ENCODE peak calls at places on chromosomes 2 and 18, in five cellular contexts. One of them, this sample, is unnamed.

GRCh38 chr2:44578401-44579135 is 216.8 kb downstream of the CAMKMT start:
- DNase-seq in WERI-Rb-1: no peak
- DNase-seq in fibroblast of the aortic adventitia: peak
- DNase-seq in CD8-positive, alpha-beta T cell: no peak
- DNase-seq in PC-9: peak
- DNase-seq in this sample: no peak

GRCh38 chr18:47254341-47254939 is 3.0 kb upstream of the SKOR2 start:
- DNase-seq in WERI-Rb-1: no peak
- DNase-seq in fibroblast of the aortic adventitia: peak
- DNase-seq in CD8-positive, alpha-beta T cell: no peak
- DNase-seq in PC-9: no peak
- DNase-seq in this sample: peak

GRCh38 chr18:78884502-78884901 is 95.1 kb upstream of the SALL3 start:
- DNase-seq in WERI-Rb-1: no peak
- DNase-seq in fibroblast of the aortic adventitia: no peak
- DNase-seq in CD8-positive, alpha-beta T cell: no peak
- DNase-seq in PC-9: no peak
- DNase-seq in this sample: no peak

GRCh38 chr2:240326886-240327285 is 108.6 kb upstream of the GPC1 start:
- DNase-seq in WERI-Rb-1: no peak
- DNase-seq in fibroblast of the aortic adventitia: no peak
- DNase-seq in CD8-positive, alpha-beta T cell: no peak
- DNase-seq in PC-9: no peak
- DNase-seq in this sample: no peak

GRCh38 chr2:53631313-53632125 is 136.1 kb upstream of the CHAC2 start:
- DNase-seq in WERI-Rb-1: no peak
- DNase-seq in fibroblast of the aortic adventitia: no peak
- DNase-seq in CD8-positive, alpha-beta T cell: no peak
- DNase-seq in PC-9: no peak
- DNase-seq in this sample: no peak

GRCh38 chr18:76678248-76678647 is 144.1 kb upstream of the ZNF236 start:
- DNase-seq in WERI-Rb-1: no peak
- DNase-seq in fibroblast of the aortic adventitia: no peak
- DNase-seq in CD8-positive, alpha-beta T cell: no peak
- DNase-seq in PC-9: no peak
- DNase-seq in this sample: no peak

GRCh38 chr2:124816007-124816406 is 790.9 kb downstream of the CNTNAP5 start:
- DNase-seq in WERI-Rb-1: no peak
- DNase-seq in fibroblast of the aortic adventitia: no peak
- DNase-seq in CD8-positive, alpha-beta T cell: no peak
- DNase-seq in PC-9: no peak
- DNase-seq in this sample: no peak

GRCh38 chr2:19474128-19474527 is 115.7 kb upstream of the OSR1 start:
- DNase-seq in WERI-Rb-1: no peak
- DNase-seq in fibroblast of the aortic adventitia: no peak
- DNase-seq in CD8-positive, alpha-beta T cell: peak
- DNase-seq in PC-9: no peak
- DNase-seq in this sample: no peak

GRCh38 chr2:228869601-228870264 is 401.4 kb downstream of the PID1 start:
- DNase-seq in WERI-Rb-1: no peak
- DNase-seq in fibroblast of the aortic adventitia: no peak
- DNase-seq in CD8-positive, alpha-beta T cell: no peak
- DNase-seq in PC-9: no peak
- DNase-seq in this sample: no peak

GRCh38 chr2:121388371-121388770 is 103.4 kb upstream of the TFCP2L1 start:
- DNase-seq in WERI-Rb-1: no peak
- DNase-seq in fibroblast of the aortic adventitia: no peak
- DNase-seq in CD8-positive, alpha-beta T cell: no peak
- DNase-seq in PC-9: no peak
- DNase-seq in this sample: no peak

GRCh38 chr2:124112966-124113365 is 87.9 kb downstream of the CNTNAP5 start:
- DNase-seq in WERI-Rb-1: no peak
- DNase-seq in fibroblast of the aortic adventitia: peak
- DNase-seq in CD8-positive, alpha-beta T cell: no peak
- DNase-seq in PC-9: no peak
- DNase-seq in this sample: no peak

GRCh38 chr2:11556101-11556806 is 22.4 kb downstream of the GREB1 start:
- DNase-seq in WERI-Rb-1: no peak
- DNase-seq in fibroblast of the aortic adventitia: no peak
- DNase-seq in CD8-positive, alpha-beta T cell: no peak
- DNase-seq in PC-9: no peak
- DNase-seq in this sample: no peak

GRCh38 chr2:21033237-21034155 is 10.4 kb downstream of the APOB start:
- DNase-seq in WERI-Rb-1: no peak
- DNase-seq in fibroblast of the aortic adventitia: no peak
- DNase-seq in CD8-positive, alpha-beta T cell: no peak
- DNase-seq in PC-9: peak
- DNase-seq in this sample: no peak

GRCh38 chr2:239691720-239692119 is 290.9 kb upstream of the HDAC4 start:
- DNase-seq in WERI-Rb-1: no peak
- DNase-seq in fibroblast of the aortic adventitia: no peak
- DNase-seq in CD8-positive, alpha-beta T cell: no peak
- DNase-seq in PC-9: no peak
- DNase-seq in this sample: no peak

GRCh38 chr2:121220995-121221394 is 64.0 kb downstream of the TFCP2L1 start:
- DNase-seq in WERI-Rb-1: no peak
- DNase-seq in fibroblast of the aortic adventitia: no peak
- DNase-seq in CD8-positive, alpha-beta T cell: no peak
- DNase-seq in PC-9: peak
- DNase-seq in this sample: peak

GRCh38 chr2:191679818-191680600 is 2.1 kb downstream of the NABP1 start:
- DNase-seq in WERI-Rb-1: no peak
- DNase-seq in fibroblast of the aortic adventitia: peak
- DNase-seq in CD8-positive, alpha-beta T cell: no peak
- DNase-seq in PC-9: peak
- DNase-seq in this sample: peak

GRCh38 chr2:230830428-230830827 is 34.3 kb upstream of the ITM2C start:
- DNase-seq in WERI-Rb-1: no peak
- DNase-seq in fibroblast of the aortic adventitia: no peak
- DNase-seq in CD8-positive, alpha-beta T cell: no peak
- DNase-seq in PC-9: no peak
- DNase-seq in this sample: no peak

GRCh38 chr2:1511455-1511854 is 98.2 kb downstream of the TPO start:
- DNase-seq in WERI-Rb-1: no peak
- DNase-seq in fibroblast of the aortic adventitia: no peak
- DNase-seq in CD8-positive, alpha-beta T cell: no peak
- DNase-seq in PC-9: no peak
- DNase-seq in this sample: no peak

GRCh38 chr2:223203971-223204370 is 152.0 kb downstream of the KCNE4 start:
- DNase-seq in WERI-Rb-1: no peak
- DNase-seq in fibroblast of the aortic adventitia: peak
- DNase-seq in CD8-positive, alpha-beta T cell: no peak
- DNase-seq in PC-9: no peak
- DNase-seq in this sample: no peak

GRCh38 chr2:241074065-241074818 is 27.8 kb downstream of the MTERF4 start:
- DNase-seq in WERI-Rb-1: no peak
- DNase-seq in fibroblast of the aortic adventitia: no peak
- DNase-seq in CD8-positive, alpha-beta T cell: no peak
- DNase-seq in PC-9: no peak
- DNase-seq in this sample: no peak

GRCh38 chr2:7053650-7054262 is 136.5 kb downstream of the RNF144A start:
- DNase-seq in WERI-Rb-1: peak
- DNase-seq in fibroblast of the aortic adventitia: no peak
- DNase-seq in CD8-positive, alpha-beta T cell: no peak
- DNase-seq in PC-9: no peak
- DNase-seq in this sample: no peak

GRCh38 chr2:200353873-200354272 is 47.4 kb downstream of the SPATS2L start:
- DNase-seq in WERI-Rb-1: no peak
- DNase-seq in fibroblast of the aortic adventitia: no peak
- DNase-seq in CD8-positive, alpha-beta T cell: no peak
- DNase-seq in PC-9: no peak
- DNase-seq in this sample: no peak

GRCh38 chr2:217183471-217183870 is 323.6 kb upstream of the TNP1 start:
- DNase-seq in WERI-Rb-1: no peak
- DNase-seq in fibroblast of the aortic adventitia: no peak
- DNase-seq in CD8-positive, alpha-beta T cell: no peak
- DNase-seq in PC-9: no peak
- DNase-seq in this sample: no peak

GRCh38 chr2:160227252-160227651 is 27.2 kb upstream of the ITGB6 start:
- DNase-seq in WERI-Rb-1: no peak
- DNase-seq in fibroblast of the aortic adventitia: peak
- DNase-seq in CD8-positive, alpha-beta T cell: no peak
- DNase-seq in PC-9: peak
- DNase-seq in this sample: no peak

GRCh38 chr18:13604751-13605150 is 121.6 kb downstream of the FAM210A start:
- DNase-seq in WERI-Rb-1: no peak
- DNase-seq in fibroblast of the aortic adventitia: no peak
- DNase-seq in CD8-positive, alpha-beta T cell: no peak
- DNase-seq in PC-9: no peak
- DNase-seq in this sample: no peak

GRCh38 chr2:35428548-35428947 is 927.0 kb upstream of the CRIM1 start:
- DNase-seq in WERI-Rb-1: peak
- DNase-seq in fibroblast of the aortic adventitia: no peak
- DNase-seq in CD8-positive, alpha-beta T cell: no peak
- DNase-seq in PC-9: no peak
- DNase-seq in this sample: peak

GRCh38 chr2:33158482-33159003 is 211.8 kb downstream of the LTBP1 start:
- DNase-seq in WERI-Rb-1: no peak
- DNase-seq in fibroblast of the aortic adventitia: peak
- DNase-seq in CD8-positive, alpha-beta T cell: no peak
- DNase-seq in PC-9: peak
- DNase-seq in this sample: no peak

GRCh38 chr2:20916604-20917286 is 93.8 kb upstream of the LDAH start:
- DNase-seq in WERI-Rb-1: no peak
- DNase-seq in fibroblast of the aortic adventitia: peak
- DNase-seq in CD8-positive, alpha-beta T cell: no peak
- DNase-seq in PC-9: no peak
- DNase-seq in this sample: peak

GRCh38 chr2:241734467-241735208 is at the start of gene D2HGDH:
- DNase-seq in WERI-Rb-1: peak
- DNase-seq in fibroblast of the aortic adventitia: peak
- DNase-seq in CD8-positive, alpha-beta T cell: peak
- DNase-seq in PC-9: peak
- DNase-seq in this sample: peak

GRCh38 chr2:45834858-45835257 is 183.4 kb downstream of the PRKCE start:
- DNase-seq in WERI-Rb-1: no peak
- DNase-seq in fibroblast of the aortic adventitia: no peak
- DNase-seq in CD8-positive, alpha-beta T cell: no peak
- DNase-seq in PC-9: no peak
- DNase-seq in this sample: no peak

GRCh38 chr2:229456091-229456490 is 185.0 kb upstream of the PID1 start:
- DNase-seq in WERI-Rb-1: no peak
- DNase-seq in fibroblast of the aortic adventitia: no peak
- DNase-seq in CD8-positive, alpha-beta T cell: no peak
- DNase-seq in PC-9: no peak
- DNase-seq in this sample: no peak

GRCh38 chr2:240571314-240571973 is 3.2 kb downstream of the RNPEPL1 start:
- DNase-seq in WERI-Rb-1: no peak
- DNase-seq in fibroblast of the aortic adventitia: no peak
- DNase-seq in CD8-positive, alpha-beta T cell: no peak
- DNase-seq in PC-9: no peak
- DNase-seq in this sample: no peak

GRCh38 chr18:60466671-60467070 is 94.1 kb upstream of the MC4R start:
- DNase-seq in WERI-Rb-1: no peak
- DNase-seq in fibroblast of the aortic adventitia: peak
- DNase-seq in CD8-positive, alpha-beta T cell: no peak
- DNase-seq in PC-9: no peak
- DNase-seq in this sample: no peak

GRCh38 chr2:138003411-138003810 is 39.1 kb downstream of the HNMT start:
- DNase-seq in WERI-Rb-1: no peak
- DNase-seq in fibroblast of the aortic adventitia: peak
- DNase-seq in CD8-positive, alpha-beta T cell: no peak
- DNase-seq in PC-9: no peak
- DNase-seq in this sample: no peak

GRCh38 chr2:159615936-159616733 is at the start of gene BAZ2B:
- DNase-seq in WERI-Rb-1: peak
- DNase-seq in fibroblast of the aortic adventitia: peak
- DNase-seq in CD8-positive, alpha-beta T cell: peak
- DNase-seq in PC-9: peak
- DNase-seq in this sample: peak

GRCh38 chr18:39835303-39836030 is 2119.6 kb upstream of the PIK3C3 start:
- DNase-seq in WERI-Rb-1: no peak
- DNase-seq in fibroblast of the aortic adventitia: no peak
- DNase-seq in CD8-positive, alpha-beta T cell: no peak
- DNase-seq in PC-9: no peak
- DNase-seq in this sample: no peak
- TF ChIP-seq CTCF in WERI-Rb-1: no peak
- TF ChIP-seq CTCF in fibroblast of the aortic adventitia: no peak
- TF ChIP-seq CTCF in CD8-positive, alpha-beta T cell: no peak
- TF ChIP-seq CTCF in PC-9: no peak
- TF ChIP-seq CTCF in this sample: no peak

DNA sequence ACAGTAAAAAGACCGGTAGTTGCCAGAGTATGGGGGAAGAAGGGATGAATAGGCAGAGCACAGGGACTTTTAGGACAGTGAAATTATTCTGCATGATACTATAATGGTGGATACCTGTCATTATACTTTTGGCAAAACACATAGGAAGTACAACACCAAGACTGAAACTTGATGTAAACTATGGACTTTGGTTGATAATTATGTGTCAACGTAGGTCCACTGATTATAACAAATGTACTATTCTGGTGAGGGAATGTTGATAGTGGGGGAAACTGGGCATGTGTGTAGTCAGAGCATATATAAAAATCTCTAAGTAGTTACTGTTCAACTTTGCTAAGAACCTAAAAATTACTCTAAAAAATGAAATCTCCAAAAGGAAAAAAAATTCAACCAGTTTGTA is 629.7 kb downstream of the CCDC85A start:
- DNase-seq in WERI-Rb-1: no peak
- DNase-seq in fibroblast of the aortic adventitia: no peak
- DNase-seq in CD8-positive, alpha-beta T cell: no peak
- DNase-seq in PC-9: no peak
- DNase-seq in this sample: no peak
- TF ChIP-seq CTCF in WERI-Rb-1: no peak
- TF ChIP-seq CTCF in fibroblast of the aortic adventitia: no peak
- TF ChIP-seq CTCF in CD8-positive, alpha-beta T cell: no peak
- TF ChIP-seq CTCF in PC-9: no peak
- TF ChIP-seq CTCF in this sample: no peak

GRCh38 chr2:10471956-10472355 is 23.8 kb upstream of the ODC1 start:
- DNase-seq in WERI-Rb-1: peak
- DNase-seq in fibroblast of the aortic adventitia: no peak
- DNase-seq in CD8-positive, alpha-beta T cell: no peak
- DNase-seq in PC-9: no peak
- DNase-seq in this sample: no peak
- TF ChIP-seq CTCF in WERI-Rb-1: peak
- TF ChIP-seq CTCF in fibroblast of the aortic adventitia: peak
- TF ChIP-seq CTCF in CD8-positive, alpha-beta T cell: no peak
- TF ChIP-seq CTCF in PC-9: no peak
- TF ChIP-seq CTCF in this sample: no peak

GRCh38 chr2:235803028-235803427 is 309.2 kb downstream of the AGAP1 start:
- DNase-seq in WERI-Rb-1: no peak
- DNase-seq in fibroblast of the aortic adventitia: no peak
- DNase-seq in CD8-positive, alpha-beta T cell: no peak
- DNase-seq in PC-9: no peak
- DNase-seq in this sample: no peak
- TF ChIP-seq CTCF in WERI-Rb-1: no peak
- TF ChIP-seq CTCF in fibroblast of the aortic adventitia: peak
- TF ChIP-seq CTCF in CD8-positive, alpha-beta T cell: no peak
- TF ChIP-seq CTCF in PC-9: peak
- TF ChIP-seq CTCF in this sample: no peak

DNA sequence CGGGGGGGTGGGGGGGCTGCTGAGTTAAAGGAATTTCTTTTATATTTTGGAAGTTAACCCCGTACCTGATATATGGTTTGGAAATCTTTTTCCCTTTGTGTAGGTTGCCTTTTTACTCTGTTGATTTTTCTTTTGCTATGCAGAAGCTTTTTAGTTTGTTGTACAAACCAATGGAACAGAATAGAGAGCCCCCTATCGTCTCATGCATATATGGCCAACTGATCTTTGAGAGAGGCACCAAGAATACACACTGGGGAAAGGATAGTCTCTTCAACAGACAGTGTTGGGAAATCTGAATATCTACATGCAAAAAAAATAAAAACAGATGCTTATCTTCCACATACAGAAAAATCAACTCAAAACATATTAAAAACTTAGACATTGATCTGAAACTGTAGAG is 647.8 kb upstream of the KLHL29 start:
- DNase-seq in WERI-Rb-1: no peak
- DNase-seq in fibroblast of the aortic adventitia: no peak
- DNase-seq in CD8-positive, alpha-beta T cell: no peak
- DNase-seq in PC-9: no peak
- DNase-seq in this sample: no peak
- TF ChIP-seq CTCF in WERI-Rb-1: peak
- TF ChIP-seq CTCF in fibroblast of the aortic adventitia: no peak
- TF ChIP-seq CTCF in CD8-positive, alpha-beta T cell: no peak
- TF ChIP-seq CTCF in PC-9: no peak
- TF ChIP-seq CTCF in this sample: no peak

This sample was measured in Calu3.